ENCODE peak calls at places on chromosomes 11 and 22, in eight cellular contexts. M is adipocyte, S is NCI-H774, N is ureter, Z is T follicular helper cell, W is hepatic stellate cell, I is H7, C is psoas muscle. E is an unnamed sample.

GRCh38 chr11:12448131-12448939 is 71.0 kb downstream of the PARVA start:
- DNase-seq in M (no peak), S (no peak), N (no peak), Z (no peak), W (no peak), I (no peak), C (no peak), E (no peak)

GRCh38 chr11:91421586-91421985 is 803.0 kb upstream of the FAT3 start:
- DNase-seq in M (no peak), S (no peak), N (no peak), Z (no peak), W (no peak), I (no peak), C (no peak), E (no peak)

GRCh38 chr11:12251651-12252560 is 125.5 kb upstream of the PARVA start:
- DNase-seq in M (no peak), S (no peak), N (no peak), Z (no peak), W (no peak), I (no peak), C (no peak), E (no peak)

GRCh38 chr11:13278620-13279486 is 1.3 kb downstream of the BMAL1 start:
- DNase-seq in M (no peak), S (no peak), N (no peak), Z (no peak), W (peak), I (peak), C (peak), E (no peak)

GRCh38 chr22:49198705-49199084 is 629.0 kb downstream of the BRD1 start:
- DNase-seq in M (no peak), S (no peak), N (no peak), Z (no peak), W (no peak), I (no peak), C (no peak), E (no peak)

GRCh38 chr11:128664286-128664685 is 29.6 kb upstream of the FLI1 start:
- DNase-seq in M (no peak), S (no peak), N (no peak), Z (no peak), W (no peak), I (no peak), C (no peak), E (no peak)

GRCh38 chr11:118933486-118933885 is 7.8 kb upstream of the BCL9L start:
- DNase-seq in M (no peak), S (no peak), N (peak), Z (no peak), W (no peak), I (no peak), C (no peak), E (no peak)

GRCh38 chr11:68704887-68705286 is 20.5 kb downstream of the GAL start:
- DNase-seq in M (no peak), S (no peak), N (no peak), Z (no peak), W (no peak), I (peak), C (no peak), E (no peak)

GRCh38 chr22:31540966-31541365 is 44.6 kb downstream of the SFI1 start:
- DNase-seq in M (no peak), S (no peak), N (no peak), Z (no peak), W (no peak), I (no peak), C (no peak), E (no peak)

GRCh38 chr11:38043060-38043459 is 1445.0 kb upstream of the RAG2 start:
- DNase-seq in M (no peak), S (no peak), N (no peak), Z (no peak), W (no peak), I (no peak), C (no peak), E (no peak)

GRCh38 chr11:9787981-9788521 is 124.2 kb downstream of the SWAP70 start:
- DNase-seq in M (peak), S (no peak), N (no peak), Z (no peak), W (peak), I (no peak), C (peak), E (no peak)

GRCh38 chr11:62001450-62002178 is 34.2 kb upstream of the FTH1 start:
- DNase-seq in M (no peak), S (no peak), N (no peak), Z (no peak), W (no peak), I (peak), C (no peak), E (no peak)

GRCh38 chr11:81869337-81870065 is 864.2 kb downstream of the FAM181B start:
- DNase-seq in M (no peak), S (no peak), N (no peak), Z (peak), W (no peak), I (no peak), C (no peak), E (peak)

GRCh38 chr11:68383976-68384501 is 71.6 kb downstream of the LRP5 start:
- DNase-seq in M (peak), S (peak), N (peak), Z (peak), W (peak), I (peak), C (peak), E (peak)

GRCh38 chr22:41828516-41828915 is 4.4 kb upstream of the SREBF2 start:
- DNase-seq in M (no peak), S (peak), N (no peak), Z (no peak), W (no peak), I (no peak), C (no peak), E (no peak)

GRCh38 chr11:33899383-33900037 is 7.6 kb upstream of the LMO2 start:
- DNase-seq in M (peak), S (no peak), N (peak), Z (no peak), W (peak), I (no peak), C (peak), E (no peak)

GRCh38 chr11:32531528-32531927 is 52.1 kb upstream of the EIF3M start:
- DNase-seq in M (no peak), S (no peak), N (no peak), Z (no peak), W (no peak), I (no peak), C (no peak), E (no peak)

GRCh38 chr11:93775289-93775688 is 8.8 kb upstream of the MED17 start:
- DNase-seq in M (no peak), S (no peak), N (no peak), Z (no peak), W (no peak), I (peak), C (no peak), E (no peak)

GRCh38 chr11:66221726-66222236 is 46.7 kb upstream of the RAB1B start:
- DNase-seq in M (peak), S (no peak), N (no peak), Z (no peak), W (no peak), I (peak), C (no peak), E (no peak)

GRCh38 chr22:44091021-44091721 is 67.1 kb downstream of the PARVB start:
- DNase-seq in M (peak), S (no peak), N (no peak), Z (peak), W (peak), I (peak), C (no peak), E (no peak)

GRCh38 chr11:69048718-69049489 is at the start of gene TPCN2:
- DNase-seq in M (peak), S (peak), N (peak), Z (peak), W (peak), I (peak), C (peak), E (peak)

GRCh38 chr22:49664371-49664881 is 163.2 kb downstream of the BRD1 start:
- DNase-seq in M (no peak), S (no peak), N (peak), Z (no peak), W (no peak), I (no peak), C (no peak), E (no peak)

GRCh38 chr22:20027966-20028854 is 7.3 kb downstream of the TANGO2 start:
- DNase-seq in M (peak), S (no peak), N (no peak), Z (no peak), W (no peak), I (no peak), C (no peak), E (no peak)

GRCh38 chr11:58222730-58223129 is 6.0 kb downstream of the OR10Q1 start:
- DNase-seq in M (no peak), S (no peak), N (no peak), Z (no peak), W (no peak), I (no peak), C (no peak), E (no peak)

GRCh38 chr11:14413307-14414072 is 54.5 kb upstream of the RRAS2 start:
- DNase-seq in M (peak), S (no peak), N (no peak), Z (no peak), W (peak), I (peak), C (peak), E (no peak)

GRCh38 chr22:25806579-25806978 is 64.6 kb downstream of the MYO18B start:
- DNase-seq in M (no peak), S (no peak), N (no peak), Z (no peak), W (no peak), I (no peak), C (no peak), E (no peak)

GRCh38 chr22:20653012-20653794 is 120.7 kb upstream of the SERPIND1 start:
- DNase-seq in M (no peak), S (no peak), N (no peak), Z (no peak), W (no peak), I (no peak), C (no peak), E (no peak)

E was measured in effector memory CD4-positive, alpha-beta T cell.